ENCODE peak calls at places on chromosomes 3 and 15, in four cellular contexts. N is heart right ventricle, Z is lower leg skin, M is nephron progenitor cell. L is an unnamed sample.

GRCh38 chr3:188507244-188507720 is 353.3 kb downstream of the LPP start:
- DNase-seq in N (no peak), Z (no peak), M (no peak), L (peak; percentile 83)

GRCh38 chr15:93302080-93302765 is 213.2 kb upstream of the RGMA start:
- DNase-seq in N (no peak), Z (peak; percentile 52), M (no peak), L (no peak)

GRCh38 chr3:112074616-112075497 is 11.3 kb upstream of the C3orf52 start:
- DNase-seq in N (no peak), Z (no peak), M (no peak), L (peak; percentile 85)

GRCh38 chr3:123751478-123751877 is 132.7 kb downstream of the MYLK start:
- DNase-seq in N (no peak), Z (no peak), M (no peak), L (peak; percentile 87)

GRCh38 chr15:94579261-94579660 is 347.9 kb downstream of the MCTP2 start:
- DNase-seq in N (no peak), Z (no peak), M (no peak), L (no peak)

GRCh38 chr3:168659015-168659414 is 563.3 kb upstream of the GOLIM4 start:
- DNase-seq in N (no peak), Z (no peak), M (no peak), L (no peak)

GRCh38 chr3:38028621-38029361 is 651 bp downstream of the PLCD1 start:
- DNase-seq in N (no peak), Z (peak; percentile 89), M (peak; percentile 47), L (no peak)

GRCh38 chr15:55791576-55792400 is 48.8 kb upstream of the PRTG start:
- DNase-seq in N (no peak), Z (no peak), M (no peak), L (no peak)

GRCh38 chr15:41921167-41921566 is 27.3 kb upstream of the SPTBN5 start:
- DNase-seq in N (no peak), Z (no peak), M (no peak), L (no peak)

GRCh38 chr3:196073188-196073838 is 8.6 kb downstream of the TFRC start:
- DNase-seq in N (peak; percentile 59), Z (no peak), M (peak; percentile 65), L (no peak)

GRCh38 chr3:57692404-57693191 is at the start of gene DENND6A:
- DNase-seq in N (peak; percentile 96), Z (peak; percentile 99), M (peak; percentile 95), L (peak; percentile 53)

GRCh38 chr3:79414821-79415220 is 353.0 kb downstream of the ROBO1 start:
- DNase-seq in N (no peak), Z (peak; percentile 86), M (no peak), L (no peak)

GRCh38 chr3:131796558-131796957 is 238.3 kb downstream of the CPNE4 start:
- DNase-seq in N (no peak), Z (no peak), M (no peak), L (no peak)

GRCh38 chr3:25843332-25843731 is 53.4 kb downstream of the OXSM start:
- DNase-seq in N (no peak), Z (no peak), M (no peak), L (no peak)
- TF ChIP-seq CTCF in N (peak; percentile 55), Z (no peak), M (peak; percentile 13), L (no peak)

GRCh38 chr15:66905954-66906353 is 159.4 kb upstream of the SMAD3 start:
- DNase-seq in N (no peak), Z (peak; percentile 10), M (no peak), L (no peak)
- TF ChIP-seq CTCF in N (no peak), Z (no peak), M (no peak), L (peak; percentile 20)

DNA sequence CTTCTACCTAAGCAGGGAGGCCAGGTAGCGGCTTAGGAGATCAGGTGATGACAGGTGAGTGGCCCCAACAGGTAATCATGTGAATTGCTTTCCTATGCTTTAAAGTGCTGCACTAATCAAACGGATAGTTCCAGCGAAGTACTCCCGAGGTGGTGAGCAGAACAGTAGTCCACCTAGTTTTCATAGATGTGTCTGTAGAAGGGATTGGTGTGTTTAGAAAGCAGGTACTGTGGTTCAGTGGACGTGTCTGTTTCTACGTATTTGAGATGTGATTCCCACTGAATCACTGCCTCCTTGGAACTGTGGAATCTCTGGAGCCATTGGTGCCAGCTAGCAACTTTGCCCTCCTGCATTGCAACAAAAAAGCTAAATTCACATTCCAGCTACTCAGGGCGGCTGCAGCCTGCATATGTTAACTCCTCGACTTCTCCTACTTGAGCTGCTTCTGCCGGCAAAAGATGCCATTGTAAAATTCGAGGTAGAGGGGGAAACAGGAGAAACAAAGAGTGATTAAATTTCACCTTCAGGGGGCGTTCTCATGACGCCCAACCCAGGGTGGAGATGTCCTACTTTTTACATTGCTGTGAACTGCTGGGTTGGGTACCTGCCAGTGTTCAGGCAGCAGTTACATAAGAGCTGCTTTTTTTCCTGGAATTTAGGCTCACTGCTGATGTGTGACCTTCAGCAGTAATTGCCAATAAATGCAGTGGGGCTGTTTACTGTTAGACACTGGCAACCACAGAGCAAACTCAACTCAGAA is 227.3 kb downstream of the ITPR1 start:
- DNase-seq in N (peak; percentile 87), Z (peak; percentile 89), M (no peak), L (no peak)
- TF ChIP-seq CTCF in N (peak; percentile 71), Z (no peak), M (no peak), L (peak; percentile 27)

GRCh38 chr3:129118745-129119144 is 2.9 kb downstream of the RAB43 start:
- DNase-seq in N (no peak), Z (no peak), M (no peak), L (no peak)

GRCh38 chr3:129121792-129122696 is at the start of gene RAB43:
- DNase-seq in N (peak; percentile 89), Z (peak; percentile 98), M (peak; percentile 99), L (no peak)

GRCh38 chr3:129119365-129120100 is 2.1 kb downstream of the RAB43 start:
- DNase-seq in N (no peak), Z (no peak), M (no peak), L (no peak)

GRCh38 chr3:129121016-129121791 is 400 bp downstream of the RAB43 start:
- DNase-seq in N (no peak), Z (no peak), M (no peak), L (no peak)

DNA sequence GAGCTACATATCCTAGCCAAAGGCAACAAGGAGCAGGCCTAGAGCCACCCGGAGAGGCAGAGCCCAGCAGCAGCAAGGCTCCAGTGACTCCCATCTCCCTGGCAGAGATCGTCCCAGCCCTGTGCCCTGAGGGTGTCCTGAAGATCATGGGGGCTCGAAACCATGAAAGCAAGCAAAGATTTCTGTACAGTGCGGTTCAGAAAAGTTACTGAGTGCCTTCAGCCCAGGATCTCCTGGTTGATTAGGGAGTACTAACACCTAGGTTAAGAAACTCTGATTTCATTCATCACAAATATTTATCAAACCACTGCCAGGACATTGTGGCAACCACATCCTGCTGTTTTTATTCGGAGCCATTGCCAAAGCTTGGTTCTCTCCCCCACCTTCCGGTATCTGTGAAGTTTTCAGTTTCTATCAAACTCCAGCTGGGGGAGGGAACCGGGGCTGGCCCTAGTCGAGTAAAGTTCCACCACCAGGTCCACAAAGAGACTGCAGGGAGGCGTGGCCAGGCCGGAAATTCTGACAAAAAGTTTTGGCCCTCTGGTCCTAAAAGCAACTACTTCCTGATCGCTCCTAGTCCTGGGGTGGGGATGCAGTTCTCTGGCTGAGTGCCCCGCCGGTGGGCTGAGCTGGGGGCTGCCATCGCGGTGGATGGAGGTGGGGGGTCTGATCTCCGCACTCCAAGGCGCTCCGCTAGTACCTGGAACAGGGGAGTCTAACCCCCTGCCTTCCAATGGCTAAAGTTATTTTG is 1.2 kb downstream of the RAB43 start:
- DNase-seq in N (peak; percentile 92), Z (peak; percentile 98), M (peak; percentile 72), L (peak; percentile 72)
- TF ChIP-seq CTCF in N (peak; percentile 51), Z (no peak), M (no peak), L (peak; percentile 45)

GRCh38 chr3:11530153-11530721 is 113.5 kb downstream of the VGLL4 start:
- DNase-seq in N (peak; percentile 28), Z (no peak), M (peak; percentile 33), L (peak; percentile 80)
- TF ChIP-seq CTCF in N (peak; percentile 24), Z (no peak), M (no peak), L (no peak)

L was measured in BJ.